ENCODE peak calls at places on chromosomes 16 and 17, in five cellular contexts. X is brain microvascular endothelial cell, W is left ventricle myocardium inferior, J is DND-41, M is thoracic aorta. Z is an unnamed sample.

GRCh38 chr17:56149266-56150036 is 3.8 kb upstream of the ANKFN1 start:
- DNase-seq in X (no peak), W (no peak), J (no peak), M (no peak), Z (no peak)

GRCh38 chr17:66855204-66855603 is 20.3 kb downstream of the CACNG5 start:
- DNase-seq in X (no peak), W (no peak), J (no peak), M (no peak), Z (no peak)

GRCh38 chr16:70777973-70778406 is 23.0 kb downstream of the VAC14 start:
- DNase-seq in X (peak; percentile 21), W (no peak), J (no peak), M (no peak), Z (no peak)

GRCh38 chr16:2498531-2499253 is 15.1 kb upstream of the ATP6V0C start:
- DNase-seq in X (no peak), W (peak; percentile 63), J (no peak), M (no peak), Z (no peak)

GRCh38 chr17:80566054-80566400 is 21.4 kb downstream of the RPTOR start:
- DNase-seq in X (peak; percentile 9), W (no peak), J (no peak), M (no peak), Z (no peak)

GRCh38 chr17:64343833-64344637 is 46.6 kb downstream of the PECAM1 start:
- DNase-seq in X (peak; percentile 60), W (peak; percentile 80), J (no peak), M (no peak), Z (no peak)

GRCh38 chr16:52581530-52581929 is 34.6 kb upstream of the TOX3 start:
- DNase-seq in X (no peak), W (no peak), J (no peak), M (no peak), Z (no peak)

GRCh38 chr17:80327518-80327917 is 66.9 kb downstream of the RNF213 start:
- DNase-seq in X (no peak), W (no peak), J (no peak), M (no peak), Z (no peak)

GRCh38 chr16:15460601-15461000 is 26.2 kb downstream of the BMERB1 start:
- DNase-seq in X (no peak), W (no peak), J (no peak), M (no peak), Z (no peak)

GRCh38 chr17:8290043-8290442 is 1.6 kb downstream of the RANGRF start:
- DNase-seq in X (no peak), W (no peak), J (no peak), M (no peak), Z (no peak)

GRCh38 chr17:62703776-62704380 is 76.4 kb downstream of the MRC2 start:
- DNase-seq in X (no peak), W (peak; percentile 77), J (peak; percentile 64), M (no peak), Z (peak; percentile 68)

GRCh38 chr16:81590714-81591537 is 146.3 kb downstream of the CMIP start:
- DNase-seq in X (no peak), W (no peak), J (no peak), M (no peak), Z (no peak)

GRCh38 chr17:65093930-65094329 is 37.4 kb upstream of the GNA13 start:
- DNase-seq in X (no peak), W (no peak), J (no peak), M (no peak), Z (no peak)

DNA sequence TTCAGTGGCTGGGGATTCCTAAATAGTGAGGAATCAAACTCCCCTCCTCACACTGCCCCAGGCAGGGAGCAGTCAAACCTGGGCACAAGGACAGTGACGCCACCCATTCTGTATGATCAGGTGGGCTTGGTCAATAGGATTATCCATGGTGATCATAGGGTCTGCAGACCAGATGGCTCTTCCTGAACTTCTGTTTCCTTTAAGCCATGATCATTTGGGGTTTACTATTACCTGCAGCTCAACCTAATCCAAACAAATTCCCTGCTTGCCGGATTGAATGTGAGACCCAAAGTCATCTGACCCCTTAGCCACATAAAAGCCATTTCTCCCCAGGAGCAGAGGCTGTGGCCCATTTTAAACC is 54.3 kb downstream of the PLXDC1 start:
- DNase-seq in X (no peak), W (no peak), J (no peak), M (no peak), Z (no peak)
- H3K36me3 ChIP-seq in X (no peaks in the 10 kb centered on the region), W (no peaks in the 10 kb centered on the region), J (no peaks in the 10 kb centered on the region), M (no peaks in the 10 kb centered on the region), Z (no peaks in the 10 kb centered on the region)

GRCh38 chr17:17398928-17399926 is 77.6 kb upstream of the MED9 start:
- DNase-seq in X (no peak), W (no peak), J (peak; percentile 45), M (no peak), Z (no peak)

GRCh38 chr17:17400070-17400469 is 76.7 kb upstream of the MED9 start:
- DNase-seq in X (no peak), W (no peak), J (no peak), M (no peak), Z (no peak)

GRCh38 chr17:17400566-17401184 is 76.1 kb upstream of the MED9 start:
- DNase-seq in X (no peak), W (no peak), J (no peak), M (no peak), Z (no peak)

GRCh38 chr17:17402558-17402957 is 74.2 kb upstream of the MED9 start:
- DNase-seq in X (no peak), W (no peak), J (no peak), M (no peak), Z (no peak)

DNA sequence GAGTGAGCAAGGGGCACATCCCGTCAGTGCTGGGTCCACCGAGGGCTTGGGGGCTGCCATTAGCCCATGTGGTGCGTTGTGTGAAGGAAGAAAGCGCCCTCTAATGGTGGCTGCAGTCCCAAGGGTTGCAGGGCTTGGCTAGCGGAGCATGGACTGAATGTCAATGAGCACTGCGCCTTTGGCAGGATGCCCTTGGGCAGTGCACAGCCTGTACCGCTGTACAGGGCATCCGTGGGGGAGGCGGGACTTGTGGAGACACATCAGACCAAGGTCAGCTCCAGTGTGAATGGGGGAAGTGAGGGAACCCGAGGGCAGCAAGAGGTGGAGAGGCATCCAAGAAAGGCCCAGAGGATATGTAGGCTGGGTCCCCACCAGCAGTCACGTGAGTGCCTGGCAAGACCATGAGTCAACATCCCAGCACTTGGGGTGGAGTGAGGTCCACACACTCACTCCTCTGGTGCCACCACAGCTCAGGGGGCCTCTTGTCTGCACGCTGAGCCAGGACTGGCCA is 75.5 kb upstream of the MED9 start:
- DNase-seq in X (no peak), W (no peak), J (no peak), M (no peak), Z (no peak)
- TF ChIP-seq CTCF in X (peak; percentile 39), W (no peak), J (peak; percentile 58), M (no peak), Z (peak; percentile 25)

DNA sequence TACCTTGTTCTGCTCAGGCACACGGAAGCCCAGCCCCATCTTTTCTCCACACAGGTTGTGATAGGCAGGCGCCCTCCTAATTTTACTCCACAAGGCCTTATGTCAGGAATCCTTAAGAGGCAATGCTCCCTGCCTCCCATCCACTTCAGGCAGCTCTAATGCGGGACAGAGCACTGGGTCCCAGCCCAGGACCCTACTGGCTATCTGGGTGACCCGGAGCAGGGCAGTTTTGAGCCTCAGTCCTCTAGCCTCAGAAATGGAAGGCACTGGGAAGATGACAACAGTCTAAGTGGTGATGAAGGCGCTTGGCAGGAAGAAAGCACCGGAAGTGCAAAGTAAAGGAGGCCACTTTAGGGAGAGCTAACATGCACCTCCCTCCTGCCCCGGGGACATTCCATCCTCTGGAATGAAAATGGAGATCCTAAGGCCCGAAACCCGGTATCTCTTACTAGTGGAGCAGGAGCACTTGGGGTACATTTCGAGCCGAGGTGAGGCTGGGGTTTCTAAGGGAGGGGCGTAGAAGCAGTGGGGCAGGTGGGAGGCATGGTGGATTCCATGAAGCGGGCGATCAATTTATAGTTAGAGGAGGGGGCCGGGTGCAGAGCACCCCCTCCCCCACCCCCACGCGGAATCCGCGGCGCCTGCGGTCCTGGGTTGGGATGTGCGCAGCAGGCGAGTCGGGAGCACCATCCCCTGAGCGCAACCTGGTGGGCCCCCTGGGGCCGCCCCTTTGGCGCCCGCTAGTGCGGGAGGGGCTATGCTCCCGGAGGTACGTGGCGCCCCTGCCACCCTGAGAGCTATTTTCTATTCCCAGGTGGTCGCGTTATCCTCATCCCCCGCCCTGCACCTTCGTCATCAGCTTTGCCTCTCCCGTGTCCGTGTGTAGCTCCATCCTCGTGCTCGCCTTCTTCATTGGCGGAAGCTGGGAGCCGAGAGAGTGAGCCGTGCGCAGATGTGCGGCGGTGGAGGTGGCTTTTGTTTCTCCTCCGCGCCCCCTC is 4.9 kb downstream of the MT1F start:
- DNase-seq in X (no peak), W (no peak), J (no peak), M (no peak), Z (no peak)
- H3K4me3 ChIP-seq in X (no peak overlapping the region), W (peak overlapping the region; percentile 38), J (no peak overlapping the region), M (peak overlapping the region; percentile 21), Z (no peak overlapping the region)

GRCh38 chr16:185691-186090 is 5.4 kb downstream of the HBQ1 start:
- DNase-seq in X (no peak), W (no peak), J (no peak), M (no peak), Z (no peak)

GRCh38 chr16:183005-183404 is 2.7 kb downstream of the HBQ1 start:
- DNase-seq in X (no peak), W (no peak), J (no peak), M (no peak), Z (no peak)

GRCh38 chr16:188674-189073 is 8.4 kb downstream of the HBQ1 start:
- DNase-seq in X (no peak), W (no peak), J (peak; percentile 53), M (no peak), Z (no peak)

GRCh38 chr16:187330-187729 is 7.1 kb downstream of the HBQ1 start:
- DNase-seq in X (no peak), W (no peak), J (no peak), M (no peak), Z (no peak)

GRCh38 chr16:185213-185612 is 5.0 kb downstream of the HBQ1 start:
- DNase-seq in X (no peak), W (no peak), J (no peak), M (no peak), Z (no peak)
- H3K36me3 ChIP-seq in X (peaks cover 36% of the 10 kb centered on the region), W (peaks cover 30% of the 10 kb centered on the region), J (peaks cover 46% of the 10 kb centered on the region), M (peaks cover 25% of the 10 kb centered on the region), Z (peaks cover 25% of the 10 kb centered on the region)

DNA sequence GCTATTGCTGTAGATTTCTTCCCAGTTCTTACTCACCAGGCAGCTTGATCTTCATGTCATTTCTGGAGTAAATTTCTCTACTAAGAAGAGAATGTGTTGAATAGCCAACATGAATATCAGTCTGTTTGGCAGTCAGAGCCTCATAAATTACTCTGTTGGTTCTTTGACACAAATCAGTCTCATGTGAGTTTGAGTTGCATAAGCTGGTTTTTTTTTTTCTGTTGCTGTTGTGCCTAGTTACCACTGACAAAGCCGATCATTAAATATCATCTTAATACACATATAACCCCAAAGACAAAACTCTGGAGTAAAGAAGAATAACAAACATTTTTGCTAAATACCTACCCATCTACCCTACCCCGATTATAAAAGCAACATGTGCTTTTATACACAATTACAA is 240.5 kb upstream of the KCNJ16 start:
- DNase-seq in X (no peak), W (no peak), J (no peak), M (no peak), Z (no peak)
- TF ChIP-seq CTCF in X (no peak), W (no peak), J (no peak), M (no peak), Z (no peak)

Z was measured in GM06990.